ENCODE peak calls at places on chromosomes 11 and 22, in five cellular contexts. U is HCT116, B is K562, Q is GM12878, K is NT2/D1. F is an unnamed sample.

GRCh38 chr22:43529461-43529860 is 117.6 kb downstream of the MPPED1 start:
- DNase-seq in U (no peak), K (no peak), Q (no peak), B (no peak), F (no peak)

GRCh38 chr22:44219101-44219870 is 38.6 kb downstream of the PARVG start:
- DNase-seq in K (no peak), U (no peak), B (no peak), Q (no peak), F (no peak)

GRCh38 chr22:47075568-47075967 is 313.1 kb downstream of the TBC1D22A start:
- DNase-seq in B (no peak), K (no peak), U (no peak), Q (no peak), F (no peak)

GRCh38 chr11:94638902-94639373 is 71.8 kb downstream of the PIWIL4 start:
- DNase-seq in B (no peak), Q (no peak), U (no peak), K (no peak), F (no peak)

GRCh38 chr22:19036523-19037273 is 85.5 kb downstream of the DGCR2 start:
- DNase-seq in U (no peak), K (no peak), B (peak; percentile 65), Q (no peak), F (no peak)

GRCh38 chr11:112357488-112357887 is 96.8 kb upstream of the PLET1 start:
- DNase-seq in Q (no peak), U (no peak), K (no peak), B (no peak), F (no peak)

GRCh38 chr11:72041364-72042058 is 38.8 kb downstream of the NUMA1 start:
- DNase-seq in U (peak; percentile 40), B (peak; percentile 32), Q (no peak), K (no peak), F (peak; percentile 31)

GRCh38 chr11:77112641-77113381 is 10.2 kb downstream of the OMP start:
- DNase-seq in K (no peak), B (no peak), U (no peak), Q (no peak), F (no peak)

GRCh38 chr11:72598901-72599300 is 75.3 kb downstream of the PDE2A start:
- DNase-seq in Q (no peak), B (peak; percentile 56), K (no peak), U (no peak), F (peak; percentile 28)

GRCh38 chr22:32385681-32386080 is 26.4 kb downstream of the RTCB start:
- DNase-seq in B (no peak), Q (no peak), K (no peak), U (no peak), F (no peak)

GRCh38 chr11:103659138-103659734 is 377.2 kb upstream of the DDI1 start:
- DNase-seq in B (no peak), K (no peak), U (peak; percentile 15), Q (no peak), F (no peak)

GRCh38 chr11:22657101-22657694 is 9.2 kb upstream of the GAS2 start:
- DNase-seq in K (no peak), B (no peak), Q (no peak), U (no peak), F (no peak)

GRCh38 chr11:19349340-19350025 is 108.7 kb upstream of the E2F8 start:
- DNase-seq in K (no peak), U (no peak), B (no peak), Q (no peak), F (no peak)

GRCh38 chr22:22903355-22903777 is 15.8 kb downstream of the IGLL5 start:
- DNase-seq in K (no peak), U (no peak), Q (no peak), B (no peak), F (no peak)

GRCh38 chr22:45196308-45196707 is 32.6 kb downstream of the NUP50 start:
- DNase-seq in Q (no peak), B (no peak), K (no peak), U (no peak), F (no peak)

GRCh38 chr11:19474954-19475811 is 234.4 kb upstream of the E2F8 start:
- DNase-seq in U (no peak), Q (peak; percentile 76), K (no peak), B (no peak), F (no peak)

GRCh38 chr11:74720596-74721478 is 10.4 kb downstream of the CHRDL2 start:
- DNase-seq in B (no peak), U (no peak), K (no peak), Q (no peak), F (no peak)

GRCh38 chr22:46337870-46338269 is 2.4 kb downstream of the TRMU start:
- DNase-seq in Q (no peak), K (no peak), B (no peak), U (no peak), F (no peak)

GRCh38 chr22:38578505-38578904 is 8.5 kb upstream of the DMC1 start:
- DNase-seq in B (no peak), K (no peak), Q (no peak), U (no peak), F (no peak)

GRCh38 chr11:35675901-35676610 is 13.5 kb downstream of the TRIM44 start:
- DNase-seq in K (no peak), Q (no peak), B (no peak), U (no peak), F (no peak)

GRCh38 chr11:9972917-9973504 is 309.1 kb downstream of the SWAP70 start:
- DNase-seq in U (peak; percentile 16), Q (no peak), B (peak; percentile 61), K (no peak), F (peak; percentile 40)

GRCh38 chr11:111635706-111636045 is 33.4 kb downstream of the SIK2 start:
- DNase-seq in K (no peak), Q (no peak), B (peak; percentile 36), U (no peak), F (no peak)

GRCh38 chr11:87535513-87535912 is 497.8 kb downstream of the TMEM135 start:
- DNase-seq in Q (no peak), U (no peak), B (no peak), K (no peak), F (no peak)

GRCh38 chr22:48340727-48341709 is 1486.7 kb downstream of the BRD1 start:
- DNase-seq in Q (no peak), K (no peak), B (no peak), U (no peak), F (no peak)

GRCh38 chr11:70503878-70504240 is 105.5 kb downstream of the CTTN start:
- DNase-seq in U (no peak), Q (no peak), K (no peak), B (no peak), F (no peak)

GRCh38 chr11:92667446-92668165 is 301.8 kb upstream of the MTNR1B start:
- DNase-seq in K (peak; percentile 36), B (no peak), Q (no peak), U (no peak), F (no peak)

GRCh38 chr11:114340311-114341131 is 44.3 kb downstream of the NNMT start:
- DNase-seq in B (peak; percentile 78), K (peak; percentile 55), U (peak; percentile 51), Q (no peak), F (peak; percentile 30)

GRCh38 chr11:10236850-10237249 is 57.2 kb downstream of the SBF2 start:
- DNase-seq in B (no peak), Q (no peak), K (no peak), U (no peak), F (no peak)

GRCh38 chr11:105466582-105467228 is 143.2 kb upstream of the GRIA4 start:
- DNase-seq in B (no peak), Q (no peak), U (peak; percentile 16), K (no peak), F (peak; percentile 4)

GRCh38 chr22:37234736-37235711 is 9.0 kb downstream of the RAC2 start:
- DNase-seq in K (no peak), B (no peak), Q (no peak), U (no peak), F (no peak)
- TF ChIP-seq ZNF274 in K (no peak), B (no peak), Q (no peak), U (no peak), F (no peak)

DNA sequence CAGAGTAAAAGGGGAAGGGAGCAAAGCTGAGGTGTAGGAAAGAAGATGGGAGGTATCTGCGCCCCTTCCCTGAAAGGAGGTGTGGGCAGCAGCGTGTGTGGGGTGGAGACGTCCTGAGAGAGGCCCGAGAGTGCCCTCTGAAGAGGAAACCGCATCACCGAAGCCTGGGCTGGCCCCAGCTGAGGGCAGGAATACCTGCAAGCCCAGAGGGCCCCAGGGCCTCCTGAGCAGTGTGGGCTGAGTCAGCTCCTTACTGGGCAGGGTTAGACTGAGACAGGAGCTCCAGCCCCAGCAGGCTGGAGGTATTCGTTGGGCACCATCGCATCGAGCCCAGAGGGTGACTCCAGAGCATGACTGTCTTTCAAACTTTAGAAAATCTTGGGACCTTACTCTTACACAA is 534.0 kb upstream of the B3GAT1 start:
- DNase-seq in U (no peak), Q (no peak), B (no peak), K (no peak), F (no peak)
- TF ChIP-seq ZNF274 in U (no peak), Q (no peak), B (no peak), K (no peak), F (no peak)

DNA sequence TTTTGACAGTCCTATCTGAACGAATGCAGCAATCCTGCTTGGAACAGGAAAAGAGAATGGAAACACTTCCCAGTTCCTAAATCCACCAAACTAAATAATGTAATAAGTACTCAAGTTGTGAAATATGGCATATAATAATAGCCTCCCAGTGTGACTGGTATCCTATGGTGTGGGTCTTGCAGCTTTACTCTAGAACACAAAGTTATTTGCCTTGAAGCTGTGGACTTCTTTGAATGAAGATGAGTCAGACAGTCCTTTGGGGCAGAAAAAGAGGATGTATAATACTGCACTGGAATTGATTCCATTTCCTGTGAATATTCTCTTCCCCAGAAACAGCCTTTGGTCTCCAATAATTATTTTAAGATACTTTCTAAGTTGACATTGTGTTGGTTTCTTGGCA is 887.0 kb downstream of the KCNA4 start:
- DNase-seq in U (no peak), B (no peak), K (no peak), Q (no peak), F (no peak)
- TF ChIP-seq ZNF274 in U (no peak), B (no peak), K (no peak), Q (no peak), F (no peak)

GRCh38 chr11:130582176-130582575 is 133.7 kb downstream of the ADAMTS15 start:
- DNase-seq in U (no peak), B (no peak), K (no peak), Q (no peak), F (no peak)

GRCh38 chr11:130578738-130579368 is 130.4 kb downstream of the ADAMTS15 start:
- DNase-seq in K (no peak), B (no peak), Q (no peak), U (no peak), F (no peak)

GRCh38 chr11:130581631-130582030 is 133.2 kb downstream of the ADAMTS15 start:
- DNase-seq in B (no peak), K (no peak), U (no peak), Q (no peak), F (no peak)

GRCh38 chr11:130582994-130583393 is 134.5 kb downstream of the ADAMTS15 start:
- DNase-seq in U (no peak), B (no peak), K (no peak), Q (no peak), F (no peak)

DNA sequence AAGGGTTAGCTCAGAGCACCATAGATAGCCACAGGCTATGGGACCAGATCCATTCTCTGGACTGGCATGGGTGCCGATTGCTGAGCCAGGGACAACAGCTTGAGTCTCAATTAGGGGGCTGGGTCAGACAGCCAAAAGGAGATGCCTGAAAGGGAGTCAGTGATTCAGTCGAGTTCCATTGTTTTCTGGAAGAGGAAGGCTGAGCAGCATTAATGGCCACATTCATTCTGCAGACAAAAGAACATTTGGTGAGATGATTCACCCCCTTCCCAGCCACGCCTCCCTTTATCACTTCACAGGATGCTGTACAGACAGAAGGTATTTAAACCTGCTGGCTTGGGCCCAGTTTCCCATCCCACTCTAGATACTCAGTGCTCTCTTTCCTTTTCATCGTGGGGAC is 131.9 kb downstream of the ADAMTS15 start:
- DNase-seq in B (no peak), Q (no peak), U (peak; percentile 21), K (peak; percentile 89), F (no peak)
- TF ChIP-seq ZNF274 in B (no peak), Q (no peak), U (no peak), K (no peak), F (no peak)

F was measured in HepG2.